ENCODE peak calls at places on chromosomes 16 and 17, in five cellular contexts. One of them, this sample, is unnamed.

GRCh38 chr17:15023589-15023988 is 241.5 kb downstream of the PMP22 start:
- DNase-seq in lower leg skin: no peak
- DNase-seq in HCT116: no peak
- DNase-seq in fibroblast of pulmonary artery: no peak
- DNase-seq in GM10248: no peak
- DNase-seq in this sample: no peak

GRCh38 chr17:48869821-48870318 is 22.7 kb upstream of the ATP5MC1 start:
- DNase-seq in fibroblast of pulmonary artery: no peak
- DNase-seq in GM10248: no peak
- DNase-seq in lower leg skin: peak; percentile 60
- DNase-seq in HCT116: no peak
- DNase-seq in this sample: no peak

GRCh38 chr16:74449470-74449869 is 28.2 kb upstream of the CLEC18B start:
- DNase-seq in fibroblast of pulmonary artery: no peak
- DNase-seq in lower leg skin: no peak
- DNase-seq in GM10248: no peak
- DNase-seq in HCT116: peak; percentile 49
- DNase-seq in this sample: no peak

GRCh38 chr17:37483311-37484039 is 6.2 kb upstream of the DUSP14 start:
- DNase-seq in HCT116: no peak
- DNase-seq in fibroblast of pulmonary artery: peak; percentile 89
- DNase-seq in GM10248: peak; percentile 32
- DNase-seq in lower leg skin: no peak
- DNase-seq in this sample: no peak

GRCh38 chr17:2815781-2816185 is 19.5 kb downstream of the RAP1GAP2 start:
- DNase-seq in fibroblast of pulmonary artery: no peak
- DNase-seq in lower leg skin: no peak
- DNase-seq in GM10248: no peak
- DNase-seq in HCT116: no peak
- DNase-seq in this sample: no peak

GRCh38 chr17:43380307-43380706 is 18.5 kb upstream of the ARL4D start:
- DNase-seq in GM10248: no peak
- DNase-seq in HCT116: no peak
- DNase-seq in fibroblast of pulmonary artery: no peak
- DNase-seq in lower leg skin: no peak
- DNase-seq in this sample: no peak

GRCh38 chr17:48871551-48872351 is 20.8 kb upstream of the ATP5MC1 start:
- DNase-seq in fibroblast of pulmonary artery: peak; percentile 20
- DNase-seq in GM10248: no peak
- DNase-seq in HCT116: no peak
- DNase-seq in lower leg skin: no peak
- DNase-seq in this sample: no peak

GRCh38 chr17:80353718-80354275 is 61.2 kb upstream of the ENDOV start:
- DNase-seq in lower leg skin: no peak
- DNase-seq in fibroblast of pulmonary artery: no peak
- DNase-seq in GM10248: no peak
- DNase-seq in HCT116: no peak
- DNase-seq in this sample: no peak

GRCh38 chr17:34726536-34727384 is 147.4 kb downstream of the TMEM132E start:
- DNase-seq in lower leg skin: peak; percentile 53
- DNase-seq in HCT116: no peak
- DNase-seq in GM10248: no peak
- DNase-seq in fibroblast of pulmonary artery: no peak
- DNase-seq in this sample: no peak

GRCh38 chr17:41212524-41213169 is 13.8 kb upstream of the KRTAP9-2 start:
- DNase-seq in lower leg skin: no peak
- DNase-seq in HCT116: no peak
- DNase-seq in GM10248: no peak
- DNase-seq in fibroblast of pulmonary artery: no peak
- DNase-seq in this sample: no peak

GRCh38 chr16:72937360-72937759 is 110.6 kb downstream of the ZFHX3 start:
- DNase-seq in GM10248: no peak
- DNase-seq in lower leg skin: no peak
- DNase-seq in fibroblast of pulmonary artery: no peak
- DNase-seq in HCT116: no peak
- DNase-seq in this sample: no peak

GRCh38 chr16:11190585-11191565 is 65.1 kb downstream of the SOCS1 start:
- DNase-seq in HCT116: no peak
- DNase-seq in fibroblast of pulmonary artery: peak; percentile 27
- DNase-seq in GM10248: no peak
- DNase-seq in lower leg skin: no peak
- DNase-seq in this sample: no peak

GRCh38 chr17:45896803-45897693 is 2.7 kb downstream of the MAPT start:
- DNase-seq in lower leg skin: no peak
- DNase-seq in GM10248: no peak
- DNase-seq in HCT116: no peak
- DNase-seq in fibroblast of pulmonary artery: no peak
- DNase-seq in this sample: no peak

GRCh38 chr16:62253926-62254325 is 217.7 kb upstream of the CDH8 start:
- DNase-seq in GM10248: no peak
- DNase-seq in lower leg skin: no peak
- DNase-seq in fibroblast of pulmonary artery: no peak
- DNase-seq in HCT116: no peak
- DNase-seq in this sample: no peak

GRCh38 chr17:45346255-45347015 is 29.6 kb upstream of the MAP3K14 start:
- DNase-seq in HCT116: no peak
- DNase-seq in fibroblast of pulmonary artery: peak; percentile 85
- DNase-seq in lower leg skin: peak; percentile 79
- DNase-seq in GM10248: no peak
- DNase-seq in this sample: no peak

GRCh38 chr17:64442550-64442971 is 6.4 kb upstream of the MILR1 start:
- DNase-seq in GM10248: no peak
- DNase-seq in lower leg skin: no peak
- DNase-seq in fibroblast of pulmonary artery: no peak
- DNase-seq in HCT116: no peak
- DNase-seq in this sample: peak; percentile 55

GRCh38 chr16:20671903-20672302 is 25.6 kb downstream of the ACSM1 start:
- DNase-seq in fibroblast of pulmonary artery: no peak
- DNase-seq in lower leg skin: no peak
- DNase-seq in HCT116: no peak
- DNase-seq in GM10248: no peak
- DNase-seq in this sample: no peak

GRCh38 chr17:76152580-76152979 is 11.5 kb upstream of the FOXJ1 start:
- DNase-seq in fibroblast of pulmonary artery: no peak
- DNase-seq in HCT116: no peak
- DNase-seq in lower leg skin: peak; percentile 82
- DNase-seq in GM10248: no peak
- DNase-seq in this sample: no peak

GRCh38 chr16:2784536-2785100 is 2.7 kb downstream of the PRSS33 start:
- DNase-seq in fibroblast of pulmonary artery: no peak
- DNase-seq in GM10248: no peak
- DNase-seq in HCT116: no peak
- DNase-seq in lower leg skin: no peak
- DNase-seq in this sample: peak; percentile 34

GRCh38 chr16:30659507-30660423 is 1.5 kb downstream of the FBRS start:
- DNase-seq in fibroblast of pulmonary artery: no peak
- DNase-seq in lower leg skin: no peak
- DNase-seq in HCT116: no peak
- DNase-seq in GM10248: no peak
- DNase-seq in this sample: no peak

GRCh38 chr16:4382795-4383357 is 11.2 kb downstream of the VASN start:
- DNase-seq in lower leg skin: no peak
- DNase-seq in GM10248: no peak
- DNase-seq in HCT116: no peak
- DNase-seq in fibroblast of pulmonary artery: no peak
- DNase-seq in this sample: no peak

GRCh38 chr16:84514874-84515835 is 10.7 kb upstream of the MEAK7 start:
- DNase-seq in HCT116: no peak
- DNase-seq in lower leg skin: no peak
- DNase-seq in fibroblast of pulmonary artery: no peak
- DNase-seq in GM10248: peak; percentile 88
- DNase-seq in this sample: peak; percentile 67

GRCh38 chr16:56662357-56663354 is 4.9 kb downstream of the MT1F start:
- DNase-seq in lower leg skin: no peak
- DNase-seq in fibroblast of pulmonary artery: no peak
- DNase-seq in GM10248: no peak
- DNase-seq in HCT116: no peak
- DNase-seq in this sample: no peak

GRCh38 chr17:59001158-59001814 is 105.4 kb downstream of the TRIM37 start:
- DNase-seq in GM10248: peak; percentile 78
- DNase-seq in fibroblast of pulmonary artery: peak; percentile 64
- DNase-seq in HCT116: no peak
- DNase-seq in lower leg skin: peak; percentile 86
- DNase-seq in this sample: peak; percentile 80

GRCh38 chr16:53805113-53805512 is 101.2 kb downstream of the FTO start:
- DNase-seq in fibroblast of pulmonary artery: no peak
- DNase-seq in lower leg skin: no peak
- DNase-seq in HCT116: no peak
- DNase-seq in GM10248: no peak
- DNase-seq in this sample: no peak

GRCh38 chr17:67992541-67993152 is 3.6 kb downstream of the C17orf58 start:
- DNase-seq in lower leg skin: no peak
- DNase-seq in fibroblast of pulmonary artery: peak; percentile 57
- DNase-seq in GM10248: no peak
- DNase-seq in HCT116: no peak
- DNase-seq in this sample: no peak

GRCh38 chr16:53014287-53014686 is 38.4 kb downstream of the CHD9NB start:
- DNase-seq in fibroblast of pulmonary artery: no peak
- DNase-seq in HCT116: no peak
- DNase-seq in GM10248: no peak
- DNase-seq in lower leg skin: no peak
- DNase-seq in this sample: no peak

GRCh38 chr16:87463722-87464690 is 28.8 kb downstream of the ZCCHC14 start:
- DNase-seq in GM10248: peak; percentile 56
- DNase-seq in lower leg skin: no peak
- DNase-seq in fibroblast of pulmonary artery: peak; percentile 86
- DNase-seq in HCT116: no peak
- DNase-seq in this sample: peak; percentile 82

GRCh38 chr17:67281053-67281452 is 36.1 kb upstream of the HELZ start:
- DNase-seq in lower leg skin: no peak
- DNase-seq in HCT116: no peak
- DNase-seq in fibroblast of pulmonary artery: no peak
- DNase-seq in GM10248: no peak
- DNase-seq in this sample: no peak

GRCh38 chr17:61631800-61632199 is 40.8 kb upstream of the NACA2 start:
- DNase-seq in HCT116: no peak
- DNase-seq in fibroblast of pulmonary artery: no peak
- DNase-seq in lower leg skin: no peak
- DNase-seq in GM10248: no peak
- DNase-seq in this sample: no peak

GRCh38 chr17:79633154-79633553 is 22.3 kb upstream of the RBFOX3 start:
- DNase-seq in HCT116: no peak
- DNase-seq in fibroblast of pulmonary artery: no peak
- DNase-seq in lower leg skin: peak; percentile 74
- DNase-seq in GM10248: no peak
- DNase-seq in this sample: peak; percentile 35

GRCh38 chr16:71367243-71367976 is 8.9 kb downstream of the CALB2 start:
- DNase-seq in fibroblast of pulmonary artery: peak; percentile 49
- DNase-seq in lower leg skin: no peak
- DNase-seq in GM10248: peak; percentile 62
- DNase-seq in HCT116: peak; percentile 60
- DNase-seq in this sample: no peak

GRCh38 chr17:49497147-49498036 is 2.3 kb downstream of the NGFR start:
- DNase-seq in GM10248: no peak
- DNase-seq in HCT116: no peak
- DNase-seq in lower leg skin: peak; percentile 91
- DNase-seq in fibroblast of pulmonary artery: no peak
- DNase-seq in this sample: no peak

GRCh38 chr16:68590201-68590994 is 51.3 kb downstream of the ZFP90 start:
- DNase-seq in fibroblast of pulmonary artery: peak; percentile 53
- DNase-seq in GM10248: peak; percentile 67
- DNase-seq in HCT116: peak; percentile 54
- DNase-seq in lower leg skin: peak; percentile 83
- DNase-seq in this sample: peak; percentile 49
- TF ChIP-seq CTCF in fibroblast of pulmonary artery: peak; percentile 53
- TF ChIP-seq CTCF in GM10248: peak; percentile 74
- TF ChIP-seq CTCF in HCT116: peak; percentile 85
- TF ChIP-seq CTCF in lower leg skin: no peak
- TF ChIP-seq CTCF in this sample: peak; percentile 64

GRCh38 chr16:89623511-89624232 is 10.2 kb downstream of the DPEP1 start:
- DNase-seq in fibroblast of pulmonary artery: peak; percentile 32
- DNase-seq in lower leg skin: no peak
- DNase-seq in GM10248: no peak
- DNase-seq in HCT116: no peak
- DNase-seq in this sample: no peak
- TF ChIP-seq CTCF in fibroblast of pulmonary artery: no peak
- TF ChIP-seq CTCF in lower leg skin: no peak
- TF ChIP-seq CTCF in GM10248: no peak
- TF ChIP-seq CTCF in HCT116: no peak
- TF ChIP-seq CTCF in this sample: no peak

DNA sequence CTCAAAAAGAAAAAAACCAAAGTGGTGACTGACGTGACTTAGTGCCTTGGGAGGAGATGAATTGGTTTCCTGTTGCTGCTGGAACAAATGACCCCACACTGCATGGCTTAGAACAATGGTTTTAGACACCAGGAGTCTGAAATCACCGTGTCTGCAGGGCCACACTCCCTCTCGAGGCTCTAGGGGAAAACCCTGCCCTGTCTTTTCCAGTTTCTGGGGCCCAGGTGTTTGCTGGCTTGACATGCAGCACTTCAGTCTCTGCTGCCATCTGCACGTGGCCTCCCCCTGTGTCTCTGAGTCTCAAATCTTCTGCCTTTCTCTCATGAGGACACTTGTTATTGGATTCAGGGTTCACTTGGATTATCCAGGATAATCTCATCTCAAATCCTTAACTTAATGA is 323.8 kb upstream of the TNRC6C start:
- DNase-seq in HCT116: no peak
- DNase-seq in fibroblast of pulmonary artery: no peak
- DNase-seq in GM10248: peak; percentile 77
- DNase-seq in lower leg skin: peak; percentile 13
- DNase-seq in this sample: no peak
- TF ChIP-seq CTCF in HCT116: no peak
- TF ChIP-seq CTCF in fibroblast of pulmonary artery: no peak
- TF ChIP-seq CTCF in GM10248: no peak
- TF ChIP-seq CTCF in lower leg skin: no peak
- TF ChIP-seq CTCF in this sample: no peak

GRCh38 chr17:60108712-60109111 is 30.0 kb upstream of the HEATR6 start:
- DNase-seq in GM10248: no peak
- DNase-seq in lower leg skin: no peak
- DNase-seq in HCT116: no peak
- DNase-seq in fibroblast of pulmonary artery: no peak
- DNase-seq in this sample: no peak

GRCh38 chr17:60106377-60107059 is 27.8 kb upstream of the HEATR6 start:
- DNase-seq in GM10248: peak; percentile 15
- DNase-seq in lower leg skin: no peak
- DNase-seq in fibroblast of pulmonary artery: peak; percentile 51
- DNase-seq in HCT116: no peak
- DNase-seq in this sample: no peak

GRCh38 chr17:60109161-60109560 is 30.4 kb upstream of the HEATR6 start:
- DNase-seq in lower leg skin: no peak
- DNase-seq in HCT116: no peak
- DNase-seq in fibroblast of pulmonary artery: no peak
- DNase-seq in GM10248: no peak
- DNase-seq in this sample: no peak

GRCh38 chr17:60110586-60110985 is 31.9 kb upstream of the HEATR6 start:
- DNase-seq in lower leg skin: no peak
- DNase-seq in HCT116: no peak
- DNase-seq in GM10248: no peak
- DNase-seq in fibroblast of pulmonary artery: no peak
- DNase-seq in this sample: no peak

GRCh38 chr17:60107526-60108257 is 29.0 kb upstream of the HEATR6 start:
- DNase-seq in GM10248: no peak
- DNase-seq in lower leg skin: no peak
- DNase-seq in fibroblast of pulmonary artery: peak; percentile 44
- DNase-seq in HCT116: no peak
- DNase-seq in this sample: no peak
- TF ChIP-seq CTCF in GM10248: no peak
- TF ChIP-seq CTCF in lower leg skin: no peak
- TF ChIP-seq CTCF in fibroblast of pulmonary artery: peak; percentile 17
- TF ChIP-seq CTCF in HCT116: peak; percentile 25
- TF ChIP-seq CTCF in this sample: no peak

GRCh38 chr17:4960279-4960922 is 7.2 kb downstream of the SPAG7 start:
- DNase-seq in GM10248: no peak
- DNase-seq in lower leg skin: no peak
- DNase-seq in fibroblast of pulmonary artery: no peak
- DNase-seq in HCT116: no peak
- DNase-seq in this sample: no peak
- TF ChIP-seq CTCF in GM10248: no peak
- TF ChIP-seq CTCF in lower leg skin: no peak
- TF ChIP-seq CTCF in fibroblast of pulmonary artery: no peak
- TF ChIP-seq CTCF in HCT116: no peak
- TF ChIP-seq CTCF in this sample: no peak